ENCODE peak calls at places on chromosomes 4 and X, in nine cellular contexts. T is coronary artery, X is AG10803, Y is GM06990, V is heart left ventricle, L is thoracic aorta, I is neural progenitor cell, C is breast epithelium, K is H9. G is an unnamed sample.

GRCh38 chr4:3183008-3183407 is 66.0 kb upstream of the MSANTD1 start:
- DNase-seq in K (no peak), T (no peak), V (no peak), Y (no peak), L (no peak), C (no peak), X (no peak), I (no peak), G (no peak)

GRCh38 chrX:130124577-130124976 is 14.3 kb upstream of the ELF4 start:
- DNase-seq in I (no peak), V (no peak), L (no peak), T (no peak), X (no peak), Y (no peak), K (no peak), C (no peak), G (no peak)

GRCh38 chr4:55458611-55459010 is 62.9 kb downstream of the TMEM165 start:
- DNase-seq in X (no peak), K (no peak), C (no peak), Y (no peak), T (no peak), I (no peak), V (no peak), L (no peak), G (no peak)

GRCh38 chrX:23952984-23953907 is 45.4 kb downstream of the CXorf58 start:
- DNase-seq in X (no peak), V (no peak), K (peak; percentile 72), T (no peak), C (no peak), Y (peak; percentile 24), L (no peak), I (peak; percentile 31), G (no peak)

GRCh38 chr4:84470204-84470785 is 28.8 kb downstream of the NKX6-1 start:
- DNase-seq in I (peak; percentile 20), K (peak; percentile 46), Y (no peak), X (no peak), T (no peak), V (no peak), L (no peak), C (no peak), G (no peak)

GRCh38 chrX:123357941-123358340 is 173.9 kb downstream of the GRIA3 start:
- DNase-seq in I (no peak), Y (peak; percentile 19), V (no peak), X (no peak), K (no peak), L (no peak), C (no peak), T (no peak), G (no peak)

GRCh38 chr4:72377491-72378194 is 191.4 kb downstream of the ADAMTS3 start:
- DNase-seq in X (peak; percentile 85), C (no peak), I (no peak), Y (no peak), L (no peak), T (no peak), K (no peak), V (no peak), G (no peak)

GRCh38 chrX:2401590-2402360 is 99.0 kb downstream of the DHRSX start:
- DNase-seq in L (no peak), C (peak; percentile 71), K (no peak), T (no peak), X (peak; percentile 59), V (no peak), Y (no peak), I (peak; percentile 94), G (no peak)

GRCh38 chr4:76723916-76724315 is 174.0 kb downstream of the SOWAHB start:
- DNase-seq in X (peak; percentile 92), I (peak; percentile 42), L (no peak), C (peak; percentile 74), T (no peak), K (no peak), Y (no peak), V (no peak), G (no peak)

GRCh38 chrX:12496343-12496742 is 294.9 kb upstream of the PRPS2 start:
- DNase-seq in Y (no peak), V (no peak), T (no peak), L (no peak), I (no peak), C (no peak), X (no peak), K (no peak), G (no peak)

GRCh38 chr4:25223770-25224375 is 10.0 kb upstream of the PI4K2B start:
- DNase-seq in X (peak; percentile 16), I (peak; percentile 44), K (peak; percentile 46), C (no peak), L (no peak), Y (no peak), T (no peak), V (no peak), G (peak; percentile 38)

GRCh38 chr4:3517731-3518510 is 14.3 kb downstream of the LRPAP1 start:
- DNase-seq in V (peak; percentile 61), C (no peak), I (no peak), L (no peak), X (no peak), Y (no peak), T (no peak), K (no peak), G (no peak)

GRCh38 chr4:64417974-64418373 is 8.7 kb upstream of the TECRL start:
- DNase-seq in Y (no peak), X (no peak), I (peak; percentile 18), V (no peak), L (no peak), T (no peak), K (no peak), C (no peak), G (no peak)

GRCh38 chr4:186823989-186824388 is 100.3 kb upstream of the FAT1 start:
- DNase-seq in K (no peak), C (no peak), T (no peak), V (no peak), L (no peak), I (no peak), X (peak; percentile 62), Y (no peak), G (no peak)

GRCh38 chrX:136909706-136910564 is 29.4 kb upstream of the RBMX start:
- DNase-seq in C (peak; percentile 86), L (peak; percentile 67), V (peak; percentile 54), T (peak; percentile 89), I (peak; percentile 93), K (peak; percentile 91), X (peak; percentile 89), Y (peak; percentile 49), G (peak; percentile 77)

GRCh38 chrX:85108165-85108564 is 104.5 kb downstream of the APOOL start:
- DNase-seq in Y (no peak), C (no peak), X (peak; percentile 2), I (no peak), V (no peak), K (no peak), L (no peak), T (no peak), G (no peak)

GRCh38 chr4:74311696-74312313 is 3.5 kb downstream of the EPGN start:
- DNase-seq in V (no peak), L (no peak), K (no peak), X (peak; percentile 66), C (no peak), T (no peak), I (peak; percentile 68), Y (no peak), G (peak; percentile 12)

GRCh38 chrX:7060444-7060843 is 87.1 kb upstream of the STS start:
- DNase-seq in L (no peak), X (no peak), C (no peak), T (no peak), I (no peak), Y (no peak), V (no peak), K (no peak), G (no peak)

GRCh38 chrX:16469870-16470269 is 180.1 kb upstream of the S100G start:
- DNase-seq in V (no peak), K (peak; percentile 70), Y (no peak), L (no peak), C (no peak), T (no peak), X (no peak), I (peak; percentile 8), G (no peak)
- TF ChIP-seq CTCF in V (no peak), K (peak; percentile 64), Y (peak; percentile 34), L (no peak), C (no peak), T (no peak), X (no peak), I (peak; percentile 27), G (no peak)

GRCh38 chrX:154308108-154308946 is 12.7 kb downstream of the TKTL1 start:
- DNase-seq in Y (peak; percentile 39), K (peak; percentile 66), C (peak; percentile 35), I (peak; percentile 67), V (peak; percentile 58), L (peak; percentile 7), T (no peak), X (peak; percentile 30), G (peak; percentile 75)
- TF ChIP-seq CTCF in Y (peak; percentile 77), K (peak; percentile 74), C (no peak), I (peak; percentile 67), V (peak; percentile 72), L (peak; percentile 67), T (peak; percentile 47), X (peak; percentile 66), G (peak; percentile 49)

GRCh38 chr4:148435654-148436406 is 6.4 kb downstream of the NR3C2 start:
- DNase-seq in L (no peak), X (no peak), K (no peak), Y (no peak), T (no peak), I (no peak), C (no peak), V (no peak), G (no peak)

GRCh38 chr4:148437439-148437838 is 4.8 kb downstream of the NR3C2 start:
- DNase-seq in L (no peak), Y (no peak), I (no peak), T (no peak), X (no peak), V (no peak), K (no peak), C (no peak), G (no peak)

GRCh38 chr4:148436512-148436911 is 5.7 kb downstream of the NR3C2 start:
- DNase-seq in X (no peak), T (no peak), I (no peak), V (no peak), C (no peak), L (no peak), Y (no peak), K (no peak), G (no peak)

GRCh38 chr4:148441624-148441985 is 609 bp downstream of the NR3C2 start:
- DNase-seq in V (no peak), L (no peak), X (no peak), C (no peak), T (no peak), I (peak; percentile 37), K (no peak), Y (no peak), G (no peak)

DNA sequence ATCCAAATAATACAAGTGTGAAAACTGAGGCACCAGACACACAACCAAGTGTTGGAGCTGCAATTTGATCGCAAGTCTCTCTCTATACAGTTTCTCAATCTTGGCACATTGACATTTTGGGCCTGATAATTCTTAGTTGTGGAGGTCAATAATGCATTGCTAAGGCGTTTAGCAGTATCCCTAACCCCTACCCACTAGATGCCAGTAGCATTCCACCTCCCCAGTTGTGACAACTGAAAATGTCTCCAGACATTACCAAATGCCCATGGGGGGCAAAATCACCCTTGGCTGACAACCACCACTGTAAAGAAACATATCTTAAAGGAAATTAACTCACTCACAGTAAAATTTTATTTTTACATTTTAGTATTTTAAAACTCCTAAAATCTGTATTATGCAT is 4.2 kb downstream of the NR3C2 start:
- DNase-seq in I (peak; percentile 3), V (no peak), L (no peak), Y (no peak), K (no peak), C (no peak), X (no peak), T (no peak), G (no peak)
- TF ChIP-seq CTCF in I (peak; percentile 6), V (no peak), L (no peak), Y (no peak), K (peak; percentile 30), C (no peak), X (no peak), T (no peak), G (no peak)

GRCh38 chrX:144335402-144335801 is 451.5 kb downstream of the UBE2NL start:
- DNase-seq in V (no peak), L (no peak), K (peak; percentile 62), I (peak; percentile 4), Y (no peak), T (no peak), X (no peak), C (no peak), G (no peak)
- TF ChIP-seq CTCF in V (no peak), L (no peak), K (peak; percentile 57), I (peak; percentile 31), Y (no peak), T (no peak), X (no peak), C (no peak), G (no peak)

G was measured in nephron progenitor cell.